ENCODE peak calls at places on chromosomes 5 and 9, in six cellular contexts. W, U, Z, R, F and I are unnamed samples.

GRCh38 chr5:59206132-59206581 is 623.3 kb downstream of the RAB3C start:
- DNase-seq in W (no peak), U (peak; percentile 59), Z (peak; percentile 23), R (no peak), F (no peak), I (no peak)

GRCh38 chr5:177419045-177419444 is 7.4 kb upstream of the GRK6 start:
- DNase-seq in W (no peak), U (peak; percentile 59), Z (no peak), R (no peak), F (no peak), I (no peak)

GRCh38 chr9:127763918-127764384 is 14.5 kb downstream of the SH2D3C start:
- DNase-seq in W (no peak), U (no peak), Z (no peak), R (no peak), F (no peak), I (peak; percentile 32)

GRCh38 chr5:172801184-172801671 is 30.2 kb upstream of the DUSP1 start:
- DNase-seq in W (no peak), U (peak; percentile 98), Z (peak; percentile 87), R (no peak), F (no peak), I (no peak)

GRCh38 chr5:113213551-113213971 is 221.2 kb downstream of the TSSK1B start:
- DNase-seq in W (no peak), U (no peak), Z (no peak), R (no peak), F (no peak), I (peak; percentile 40)

GRCh38 chr9:93301911-93302525 is 118.1 kb downstream of the WNK2 start:
- DNase-seq in W (no peak), U (no peak), Z (no peak), R (no peak), F (no peak), I (no peak)

GRCh38 chr9:34380511-34381315 is 4.0 kb upstream of the MYORG start:
- DNase-seq in W (peak; percentile 24), U (peak; percentile 31), Z (peak; percentile 52), R (peak; percentile 62), F (peak; percentile 83), I (peak; percentile 78)

GRCh38 chr5:66174338-66174737 is 30.2 kb downstream of the SREK1 start:
- DNase-seq in W (peak; percentile 1), U (no peak), Z (peak; percentile 21), R (peak; percentile 5), F (peak; percentile 23), I (no peak)

GRCh38 chr5:101686541-101686940 is 609.5 kb downstream of the SLCO4C1 start:
- DNase-seq in W (no peak), U (no peak), Z (no peak), R (no peak), F (no peak), I (no peak)